ENCODE peak calls at places on chromosomes 11 and 22, in seven cellular contexts. F is fibroblast of lung; H is uterus; E is CD4-positive, CD25-positive, alpha-beta regulatory T cell; J is aorta; U is AG04450; Q is suprapubic skin. R is an unnamed sample.
A peak's percentile ranks its signal among the peaks of the same experiment; 100 is the strongest.

GRCh38 chr11:62911137-62912130 is 9.7 kb downstream of the CHRM1 start:
- DNase-seq in F (no peak), H (no peak), E (no peak), J (no peak), U (no peak), Q (no peak), R (no peak)

GRCh38 chr22:21624120-21624879 is 5.5 kb downstream of the YDJC start:
- DNase-seq in F (no peak), H (no peak), E (no peak), J (peak; percentile 83), U (no peak), Q (no peak), R (peak; percentile 38)

GRCh38 chr11:76610871-76611475 is 59.6 kb downstream of the LRRC32 start:
- DNase-seq in F (no peak), H (no peak), E (no peak), J (peak; percentile 70), U (no peak), Q (peak; percentile 73), R (no peak)

GRCh38 chr11:17275376-17276235 is 933 bp upstream of the NUCB2 start:
- DNase-seq in F (no peak), H (no peak), E (no peak), J (no peak), U (no peak), Q (no peak), R (peak; percentile 26)

GRCh38 chr11:40292636-40293585 is 1166.5 kb downstream of the LRRC4C start:
- DNase-seq in F (peak; percentile 34), H (peak; percentile 30), E (no peak), J (no peak), U (no peak), Q (no peak), R (no peak)

GRCh38 chr11:69887841-69888670 is 68.8 kb upstream of the FGF3 start:
- DNase-seq in F (no peak), H (no peak), E (no peak), J (no peak), U (no peak), Q (no peak), R (no peak)

GRCh38 chr11:9146477-9146876 is 55.1 kb upstream of the SCUBE2 start:
- DNase-seq in F (no peak), H (no peak), E (no peak), J (no peak), U (no peak), Q (no peak), R (no peak)

GRCh38 chr11:134559617-134559992 is 147.6 kb upstream of the B3GAT1 start:
- DNase-seq in F (no peak), H (no peak), E (no peak), J (peak; percentile 37), U (no peak), Q (peak; percentile 78), R (no peak)

GRCh38 chr22:37728620-37729019 is 31.8 kb downstream of the TRIOBP start:
- DNase-seq in F (no peak), H (no peak), E (no peak), J (no peak), U (no peak), Q (no peak), R (no peak)

GRCh38 chr11:64378335-64378884 is 19.4 kb downstream of the RPS6KA4 start:
- DNase-seq in F (no peak), H (no peak), E (no peak), J (no peak), U (no peak), Q (no peak), R (no peak)

GRCh38 chr22:23377767-23378166 is 197.5 kb downstream of the BCR start:
- DNase-seq in F (no peak), H (no peak), E (no peak), J (no peak), U (no peak), Q (no peak), R (no peak)

GRCh38 chr11:80441821-80442220 is 1001.0 kb upstream of the TENM4 start:
- DNase-seq in F (peak; percentile 2), H (no peak), E (no peak), J (no peak), U (no peak), Q (no peak), R (no peak)

GRCh38 chr11:46331653-46331984 is 15.6 kb upstream of the DGKZ start:
- DNase-seq in F (no peak), H (no peak), E (no peak), J (no peak), U (no peak), Q (no peak), R (no peak)

GRCh38 chr22:23401111-23401909 is 178.8 kb downstream of the IGLL1 start:
- DNase-seq in F (peak; percentile 96), H (no peak), E (no peak), J (peak; percentile 74), U (peak; percentile 36), Q (peak; percentile 69), R (no peak)

GRCh38 chr22:38346506-38346905 is 29.3 kb upstream of the CSNK1E start:
- DNase-seq in F (no peak), H (peak; percentile 10), E (no peak), J (no peak), U (no peak), Q (peak; percentile 75), R (no peak)

GRCh38 chr11:99117603-99118002 is 96.9 kb downstream of the CNTN5 start:
- DNase-seq in F (no peak), H (no peak), E (no peak), J (no peak), U (no peak), Q (no peak), R (no peak)

GRCh38 chr11:68685656-68686380 is 1.5 kb downstream of the GAL start:
- DNase-seq in F (no peak), H (no peak), E (no peak), J (peak; percentile 41), U (no peak), Q (peak; percentile 62), R (no peak)

GRCh38 chr11:38814670-38815069 is 2216.6 kb upstream of the RAG2 start:
- DNase-seq in F (peak; percentile 92), H (no peak), E (no peak), J (no peak), U (no peak), Q (no peak), R (no peak)

GRCh38 chr11:115164774-115165173 is 339.4 kb downstream of the CADM1 start:
- DNase-seq in F (peak; percentile 30), H (no peak), E (no peak), J (no peak), U (no peak), Q (no peak), R (no peak)

DNA sequence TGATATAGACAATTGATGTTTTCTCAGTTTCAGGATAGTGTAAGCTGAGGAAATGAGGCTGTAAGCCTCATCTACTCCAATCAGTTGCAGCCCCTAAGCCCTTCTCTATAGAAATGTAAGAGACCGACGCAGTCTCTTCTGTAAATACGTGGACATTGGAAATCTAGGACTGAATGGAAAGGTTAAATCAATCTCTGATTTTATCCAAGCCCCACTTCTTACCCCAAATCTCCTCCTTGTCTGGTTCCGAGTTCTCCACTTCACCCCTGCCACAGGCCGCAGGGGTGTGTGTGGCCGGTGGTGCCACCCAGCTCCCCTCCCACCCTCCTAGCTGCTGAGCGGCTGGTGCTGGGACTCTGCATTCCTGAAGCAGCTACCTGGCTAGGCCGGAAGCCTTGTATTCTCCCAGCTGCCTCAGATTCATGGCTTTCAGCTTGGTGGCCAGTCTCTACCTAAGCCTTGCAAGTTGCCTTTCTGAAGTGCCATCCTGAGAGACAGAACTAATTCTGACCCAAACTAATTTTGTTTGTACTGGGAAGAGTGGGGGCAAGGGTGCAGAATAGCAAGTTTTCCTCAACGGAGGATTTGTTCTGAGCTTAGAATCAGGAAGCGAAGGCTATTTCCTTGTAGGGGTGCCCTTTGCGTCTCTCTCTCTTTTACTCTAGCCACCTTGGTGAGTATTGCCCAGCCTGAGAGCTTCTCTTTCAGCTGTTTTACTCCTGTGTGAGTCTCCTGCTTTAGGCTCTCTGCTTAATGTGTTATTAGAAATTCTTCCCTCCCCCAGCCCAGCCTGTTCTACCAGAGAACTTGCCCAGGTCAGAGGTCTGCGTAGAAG is 749 bp downstream of the VWA5A start:
- DNase-seq in F (no peak), H (no peak), E (no peak), J (peak; percentile 74), U (no peak), Q (no peak), R (no peak)
- H3K4me3 ChIP-seq in F (peak overlapping the region; percentile 65), H (peak overlapping the region; percentile 43), E (peak overlapping the region; percentile 93), J (peak overlapping the region; percentile 99), U (peak overlapping the region; percentile 74), Q (peak overlapping the region; percentile 66), R (peak overlapping the region; percentile 57)

GRCh38 chr11:14904745-14905103 is 12.7 kb upstream of the CYP2R1 start:
- DNase-seq in F (peak; percentile 52), H (peak; percentile 63), E (peak; percentile 68), J (peak; percentile 96), U (no peak), Q (peak; percentile 88), R (peak; percentile 61)
- H3K4me3 ChIP-seq in F (peak overlapping the region; percentile 49), H (peak overlapping the region; percentile 39), E (peak overlapping the region; percentile 86), J (peak overlapping the region; percentile 14), U (peak overlapping the region; percentile 50), Q (peak overlapping the region; percentile 58), R (peak overlapping the region; percentile 52)

GRCh38 chr11:78426845-78427244 is 9.2 kb upstream of the GAB2 start:
- DNase-seq in F (no peak), H (no peak), E (no peak), J (no peak), U (no peak), Q (no peak), R (no peak)

GRCh38 chr11:78429209-78429608 is 11.6 kb upstream of the GAB2 start:
- DNase-seq in F (no peak), H (no peak), E (no peak), J (no peak), U (no peak), Q (no peak), R (no peak)

GRCh38 chr11:78428273-78428651 is 10.6 kb upstream of the GAB2 start:
- DNase-seq in F (no peak), H (no peak), E (no peak), J (no peak), U (no peak), Q (no peak), R (no peak)

GRCh38 chr11:78428773-78429172 is 11.2 kb upstream of the GAB2 start:
- DNase-seq in F (no peak), H (no peak), E (no peak), J (no peak), U (no peak), Q (no peak), R (no peak)

DNA sequence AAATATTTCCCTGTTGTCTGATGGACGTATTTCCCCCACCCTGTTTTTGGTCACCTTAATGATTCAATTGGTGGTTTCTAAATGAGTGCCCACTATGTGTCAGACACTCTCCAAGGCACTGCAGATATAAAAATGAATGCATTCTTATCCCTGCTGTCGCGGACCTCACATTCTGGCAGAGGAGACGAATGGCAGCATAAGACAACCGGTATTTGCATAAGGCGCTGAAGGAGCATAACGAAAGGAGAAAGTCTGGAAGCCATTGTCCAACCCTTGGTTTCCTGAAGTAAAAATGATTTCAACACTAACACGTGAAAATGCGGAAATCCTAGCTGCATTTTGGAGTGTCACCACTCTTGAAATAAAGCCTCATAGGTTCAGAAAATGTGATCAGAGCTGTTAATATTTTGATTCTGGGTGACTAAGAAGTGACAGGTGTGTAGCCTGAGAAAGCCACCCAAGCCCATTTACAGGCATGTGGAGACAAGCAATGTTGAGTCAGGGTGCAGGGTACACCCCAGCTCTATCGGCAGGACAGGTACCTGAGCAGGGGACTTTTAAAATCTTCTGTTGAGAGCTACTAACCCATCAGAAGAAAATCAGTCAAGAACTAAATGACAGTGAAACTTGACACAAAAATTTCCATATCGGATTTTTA is 10.1 kb upstream of the GAB2 start:
- DNase-seq in F (no peak), H (no peak), E (no peak), J (no peak), U (no peak), Q (no peak), R (no peak)
- H3K4me3 ChIP-seq in F (no peak overlapping the region), H (no peak overlapping the region), E (no peak overlapping the region), J (no peak overlapping the region), U (no peak overlapping the region), Q (no peak overlapping the region), R (no peak overlapping the region)

GRCh38 chr11:2302280-2302843 is 549 bp downstream of the TSPAN32 start:
- DNase-seq in F (no peak), H (no peak), E (no peak), J (peak; percentile 76), U (no peak), Q (peak; percentile 75), R (no peak)
- H3K4me3 ChIP-seq in F (no peak overlapping the region), H (no peak overlapping the region), E (peak overlapping the region; percentile 81), J (no peak overlapping the region), U (no peak overlapping the region), Q (peak overlapping the region; percentile 10), R (no peak overlapping the region)